ENCODE peak calls at places on chromosomes 3 and 15, in ten cellular contexts. G is Karpas-422, O is uterus, F is SW 1271, C is H9, T is NCI-H2081, Y is germinal center, Z is heart left ventricle, S is T follicular helper cell, N is ELF-1. J is an unnamed sample.

GRCh38 chr3:81829946-81830345 is 68.5 kb upstream of the GBE1 start:
- DNase-seq in G (no peak), O (no peak), F (no peak), C (no peak), T (no peak), Y (no peak), Z (no peak), S (no peak), N (no peak), J (no peak)

GRCh38 chr3:105594219-105594618 is 227.5 kb downstream of the ALCAM start:
- DNase-seq in G (no peak), O (no peak), F (no peak), C (no peak), T (no peak), Y (no peak), Z (no peak), S (no peak), N (no peak), J (no peak)

GRCh38 chr3:188092648-188093047 is 61.3 kb upstream of the LPP start:
- DNase-seq in G (peak), O (no peak), F (no peak), C (no peak), T (no peak), Y (peak), Z (no peak), S (no peak), N (no peak), J (no peak)

GRCh38 chr3:132164469-132165092 is 129.8 kb upstream of the CPNE4 start:
- DNase-seq in G (no peak), O (no peak), F (no peak), C (no peak), T (no peak), Y (no peak), Z (no peak), S (no peak), N (no peak), J (no peak)

GRCh38 chr3:31755911-31756658 is 223.4 kb downstream of the STT3B start:
- DNase-seq in G (no peak), O (no peak), F (no peak), C (no peak), T (no peak), Y (peak), Z (no peak), S (no peak), N (no peak), J (no peak)

GRCh38 chr3:55662683-55663082 is 175.6 kb upstream of the WNT5A start:
- DNase-seq in G (no peak), O (no peak), F (no peak), C (no peak), T (no peak), Y (no peak), Z (no peak), S (no peak), N (no peak), J (no peak)

GRCh38 chr3:45821127-45821526 is 20.8 kb downstream of the LZTFL1 start:
- DNase-seq in G (no peak), O (no peak), F (no peak), C (no peak), T (no peak), Y (no peak), Z (no peak), S (no peak), N (no peak), J (no peak)

GRCh38 chr3:196422976-196423781 is 9.0 kb downstream of the UBXN7 start:
- DNase-seq in G (no peak), O (peak), F (no peak), C (no peak), T (peak), Y (no peak), Z (peak), S (no peak), N (no peak), J (no peak)

GRCh38 chr3:42503251-42503924 is 945 bp downstream of the VIPR1 start:
- DNase-seq in G (no peak), O (peak), F (no peak), C (no peak), T (no peak), Y (no peak), Z (no peak), S (no peak), N (no peak), J (no peak)

GRCh38 chr3:66312039-66312438 is 91.2 kb downstream of the SLC25A26 start:
- DNase-seq in G (no peak), O (no peak), F (no peak), C (no peak), T (no peak), Y (no peak), Z (no peak), S (no peak), N (no peak), J (no peak)

GRCh38 chr3:165195628-165196576 is at the start of gene SLITRK3:
- DNase-seq in G (no peak), O (peak), F (no peak), C (peak), T (peak), Y (no peak), Z (no peak), S (no peak), N (peak), J (no peak)

GRCh38 chr3:103295974-103296570 is 861.3 kb downstream of the ZPLD1 start:
- DNase-seq in G (peak), O (no peak), F (peak), C (no peak), T (peak), Y (no peak), Z (no peak), S (no peak), N (no peak), J (no peak)

GRCh38 chr3:117706037-117706436 is 996.5 kb downstream of the TUSC7 start:
- DNase-seq in G (no peak), O (no peak), F (no peak), C (no peak), T (no peak), Y (no peak), Z (no peak), S (no peak), N (no peak), J (no peak)

GRCh38 chr3:5219216-5219615 is 31.7 kb downstream of the EDEM1 start:
- DNase-seq in G (no peak), O (no peak), F (no peak), C (no peak), T (no peak), Y (no peak), Z (no peak), S (no peak), N (no peak), J (no peak)

GRCh38 chr3:197983076-197983475 is 23.1 kb downstream of the LMLN start:
- DNase-seq in G (no peak), O (no peak), F (no peak), C (no peak), T (no peak), Y (no peak), Z (no peak), S (no peak), N (no peak), J (no peak)

GRCh38 chr3:40079845-40080240 is 229.7 kb upstream of the EIF1B start:
- DNase-seq in G (no peak), O (no peak), F (no peak), C (no peak), T (no peak), Y (no peak), Z (no peak), S (no peak), N (no peak), J (no peak)

GRCh38 chr3:40766396-40766795 is 241.6 kb downstream of the ZNF621 start:
- DNase-seq in G (no peak), O (no peak), F (no peak), C (peak), T (no peak), Y (no peak), Z (no peak), S (no peak), N (no peak), J (no peak)

GRCh38 chr3:71942432-71942831 is 157.5 kb upstream of the PROK2 start:
- DNase-seq in G (no peak), O (no peak), F (no peak), C (peak), T (no peak), Y (no peak), Z (no peak), S (no peak), N (no peak), J (no peak)

GRCh38 chr3:24498391-24498790 is 3.7 kb upstream of the THRB start:
- DNase-seq in G (no peak), O (no peak), F (no peak), C (no peak), T (no peak), Y (no peak), Z (no peak), S (no peak), N (peak), J (no peak)

GRCh38 chr15:60301024-60301423 is 96.8 kb downstream of the ANXA2 start:
- DNase-seq in G (peak), O (no peak), F (no peak), C (no peak), T (peak), Y (no peak), Z (no peak), S (no peak), N (no peak), J (no peak)

GRCh38 chr3:34005886-34006285 is 207.5 kb downstream of the PDCD6IP start:
- DNase-seq in G (no peak), O (no peak), F (peak), C (no peak), T (no peak), Y (no peak), Z (no peak), S (no peak), N (no peak), J (no peak)

GRCh38 chr15:40493089-40493840 is 22.5 kb downstream of the CHST14 start:
- DNase-seq in G (peak), O (no peak), F (no peak), C (no peak), T (no peak), Y (no peak), Z (no peak), S (no peak), N (no peak), J (no peak)

GRCh38 chr3:46903341-46904302 is 26.1 kb downstream of the PTH1R start:
- DNase-seq in G (no peak), O (no peak), F (no peak), C (no peak), T (no peak), Y (no peak), Z (peak), S (no peak), N (no peak), J (no peak)

GRCh38 chr3:128068156-128068620 is 16.0 kb downstream of the SEC61A1 start:
- DNase-seq in G (peak), O (no peak), F (peak), C (peak), T (peak), Y (peak), Z (no peak), S (no peak), N (peak), J (no peak)

GRCh38 chr3:66423791-66424190 is 77.0 kb downstream of the LRIG1 start:
- DNase-seq in G (no peak), O (peak), F (no peak), C (no peak), T (no peak), Y (no peak), Z (no peak), S (no peak), N (no peak), J (no peak)

GRCh38 chr3:18393906-18394305 is 31.2 kb downstream of the SATB1 start:
- DNase-seq in G (no peak), O (no peak), F (no peak), C (no peak), T (no peak), Y (no peak), Z (no peak), S (no peak), N (no peak), J (no peak)